ENCODE peak calls at places on chromosome 21, in five cellular contexts. Y is activated CD8-positive, alpha-beta memory T cell treated with anti-CD3 and anti-CD28 coated beads, Interleukin-2, amount 10 ng/mL, durations not matched to agents 7 days and 5 days; A is COR-L47; R is lung microvascular endothelial cell; C is memory B cell. E is an unnamed sample.

GRCh38 chr21:44969965-44970755 is 30.3 kb downstream of the SLX9 start:
- DNase-seq in A (no peak), R (peak; percentile 50), C (no peak), Y (no peak), E (no peak)

GRCh38 chr21:31905444-31906400 is 32.9 kb downstream of the HUNK start:
- DNase-seq in Y (no peak), C (no peak), A (no peak), R (no peak), E (no peak)

GRCh38 chr21:44497641-44498243 is 42.3 kb downstream of the KRTAP10-1 start:
- DNase-seq in Y (no peak), A (peak; percentile 74), C (no peak), R (no peak), E (no peak)

GRCh38 chr21:22138297-22139016 is 1140.2 kb downstream of the NCAM2 start:
- DNase-seq in A (no peak), R (no peak), C (no peak), Y (no peak), E (no peak)

GRCh38 chr21:29430030-29430429 is 131.3 kb downstream of the BACH1 start:
- DNase-seq in Y (no peak), C (no peak), A (no peak), R (no peak), E (no peak)

GRCh38 chr21:37198989-37199924 is 67.9 kb downstream of the VPS26C start:
- DNase-seq in R (peak; percentile 47), Y (no peak), C (no peak), A (no peak), E (no peak)

GRCh38 chr21:44628707-44629391 is 2.0 kb downstream of the KRTAP10-9 start:
- DNase-seq in C (no peak), A (no peak), R (no peak), Y (no peak), E (no peak)

GRCh38 chr21:36980280-36981048 is 14.0 kb upstream of the HLCS start:
- DNase-seq in R (peak; percentile 11), C (no peak), A (peak; percentile 52), Y (no peak), E (no peak)

GRCh38 chr21:45981641-45982255 is at the start of gene COL6A1:
- DNase-seq in A (no peak), Y (no peak), R (peak; percentile 42), C (no peak), E (no peak)

GRCh38 chr21:32065654-32066053 is 192.8 kb downstream of the HUNK start:
- DNase-seq in R (no peak), Y (no peak), A (no peak), C (no peak), E (no peak)

GRCh38 chr21:41964171-41964570 is 10.4 kb upstream of the C2CD2 start:
- DNase-seq in C (no peak), A (no peak), Y (no peak), R (no peak), E (no peak)

GRCh38 chr21:39694750-39695149 is 50.2 kb upstream of the IGSF5 start:
- DNase-seq in C (no peak), Y (no peak), R (no peak), A (no peak), E (no peak)

GRCh38 chr21:28627261-28627660 is 365.4 kb downstream of the LTN1 start:
- DNase-seq in R (no peak), Y (no peak), A (no peak), C (no peak), E (no peak)